ENCODE peak calls at places on chromosome 21, in five cellular contexts. F is stimulated activated CD8-positive, alpha-beta memory T cell treated with anti-CD3 and anti-CD28 coated beads, Interleukin-15, amount 100 ng/mL, for 1 hour; G is globus pallidus; M is activated naive CD4-positive, alpha-beta T cell; R is substantia nigra. K is an unnamed sample.
A peak's percentile ranks its signal among the peaks of the same experiment; 100 is the strongest.

GRCh38 chr21:22351076-22351475 is 1352.9 kb downstream of the NCAM2 start:
- DNase-seq in F (no peak), G (no peak), M (no peak), R (no peak), K (no peak)

GRCh38 chr21:41207401-41208388 is 39.7 kb downstream of the BACE2 start:
- DNase-seq in F (no peak), G (peak; percentile 33), M (no peak), R (peak; percentile 42), K (peak; percentile 10)

GRCh38 chr21:27423906-27424595 is 457.2 kb upstream of the ADAMTS5 start:
- DNase-seq in F (no peak), G (no peak), M (no peak), R (no peak), K (no peak)

GRCh38 chr21:44303490-44303981 is 3.7 kb downstream of the PFKL start:
- DNase-seq in F (no peak), G (no peak), M (no peak), R (no peak), K (no peak)

GRCh38 chr21:30444204-30444603 is 4.1 kb downstream of the KRTAP15-1 start:
- DNase-seq in F (no peak), G (no peak), M (no peak), R (no peak), K (no peak)

GRCh38 chr21:17784604-17785402 is 34.4 kb downstream of the C21orf91 start:
- DNase-seq in F (no peak), G (no peak), M (no peak), R (no peak), K (no peak)

GRCh38 chr21:43345746-43346409 is 81.1 kb downstream of the SIK1 start:
- DNase-seq in F (no peak), G (no peak), M (no peak), R (no peak), K (no peak)

GRCh38 chr21:42392731-42393442 is 3.0 kb downstream of the TMPRSS3 start:
- DNase-seq in F (no peak), G (no peak), M (no peak), R (no peak), K (no peak)

GRCh38 chr21:42672699-42673458 is 19.5 kb downstream of the PDE9A start:
- DNase-seq in F (no peak), G (no peak), M (no peak), R (no peak), K (no peak)

GRCh38 chr21:33268392-33268735 is 2.2 kb downstream of the IL10RB start:
- DNase-seq in F (no peak), G (no peak), M (no peak), R (no peak), K (no peak)

GRCh38 chr21:30463713-30464112 is 16.5 kb downstream of the KRTAP19-1 start:
- DNase-seq in F (no peak), G (no peak), M (no peak), R (no peak), K (no peak)

GRCh38 chr21:28793043-28793442 is 199.6 kb downstream of the LTN1 start:
- DNase-seq in F (no peak), G (peak; percentile 47), M (no peak), R (no peak), K (peak; percentile 37)

GRCh38 chr21:41763398-41763931 is 3.4 kb downstream of the RIPK4 start:
- DNase-seq in F (no peak), G (no peak), M (no peak), R (no peak), K (no peak)

GRCh38 chr21:45642122-45642813 is 1.3 kb upstream of the PCBP3 start:
- DNase-seq in F (no peak), G (no peak), M (no peak), R (no peak), K (no peak)